ENCODE peak calls at places on chromosomes 7 and 10, in nine cellular contexts. E is fibroblast of the aortic adventitia; C is neural crest cell; X is testis; T is cardiac muscle cell; A is astrocyte of the spinal cord; P is foreskin fibroblast; G is breast epithelium; Q is CD8-positive, alpha-beta T cell. N is an unnamed sample.

GRCh38 chr10:3780766-3781457 is 4.1 kb downstream of the KLF6 start:
- DNase-seq in E (peak), C (no peak), X (no peak), T (peak), A (peak), P (no peak), G (no peak), Q (no peak), N (no peak)

GRCh38 chr10:48614481-48615383 is 9.9 kb upstream of the ARHGAP22 start:
- DNase-seq in E (peak), C (no peak), X (no peak), T (peak), A (peak), P (peak), G (no peak), Q (no peak), N (no peak)

GRCh38 chr7:21996641-21997040 is 50.9 kb upstream of the CDCA7L start:
- DNase-seq in E (peak), C (no peak), X (no peak), T (no peak), A (no peak), P (peak), G (no peak), Q (no peak), N (no peak)

GRCh38 chr10:52420656-52421055 is 106.6 kb downstream of the DKK1 start:
- DNase-seq in E (peak), C (no peak), X (no peak), T (peak), A (no peak), P (no peak), G (no peak), Q (no peak), N (no peak)

GRCh38 chr7:123367508-123368122 is 166.8 kb downstream of the IQUB start:
- DNase-seq in E (peak), C (peak), X (peak), T (peak), A (peak), P (no peak), G (no peak), Q (no peak), N (peak)

GRCh38 chr7:77439572-77439971 is 23.4 kb upstream of the GSAP start:
- DNase-seq in E (peak), C (no peak), X (peak), T (peak), A (no peak), P (no peak), G (peak), Q (no peak), N (no peak)

GRCh38 chr7:70459546-70459945 is 672.4 kb upstream of the GALNT17 start:
- DNase-seq in E (no peak), C (no peak), X (no peak), T (no peak), A (no peak), P (no peak), G (no peak), Q (no peak), N (no peak)

GRCh38 chr10:70496341-70497119 is 18.0 kb downstream of the PALD1 start:
- DNase-seq in E (no peak), C (no peak), X (no peak), T (no peak), A (no peak), P (no peak), G (no peak), Q (no peak), N (no peak)

GRCh38 chr10:101566333-101567164 is 21.5 kb downstream of the POLL start:
- DNase-seq in E (peak), C (no peak), X (no peak), T (peak), A (peak), P (no peak), G (peak), Q (no peak), N (peak)

GRCh38 chr7:13991791-13992620 is 2.5 kb upstream of the ETV1 start:
- DNase-seq in E (peak), C (no peak), X (no peak), T (peak), A (no peak), P (peak), G (no peak), Q (no peak), N (no peak)

GRCh38 chr10:2933924-2934323 is 133.4 kb upstream of the PFKP start:
- DNase-seq in E (no peak), C (no peak), X (no peak), T (no peak), A (no peak), P (no peak), G (no peak), Q (no peak), N (no peak)

GRCh38 chr10:22217842-22218241 is at the start of gene EBLN1:
- DNase-seq in E (no peak), C (no peak), X (no peak), T (no peak), A (no peak), P (no peak), G (no peak), Q (no peak), N (no peak)

GRCh38 chr7:12866237-12866636 is 178.8 kb downstream of the ARL4A start:
- DNase-seq in E (no peak), C (no peak), X (no peak), T (no peak), A (no peak), P (no peak), G (no peak), Q (no peak), N (no peak)

GRCh38 chr10:29924436-29924835 is 134.9 kb downstream of the JCAD start:
- DNase-seq in E (no peak), C (no peak), X (no peak), T (no peak), A (no peak), P (no peak), G (no peak), Q (no peak), N (no peak)

GRCh38 chr10:132858121-132859081 is 72.5 kb upstream of the NKX6-2 start:
- DNase-seq in E (no peak), C (no peak), X (no peak), T (no peak), A (no peak), P (no peak), G (peak), Q (no peak), N (no peak)

GRCh38 chr10:24723386-24723787 is 300 bp downstream of the ARHGAP21 start:
- DNase-seq in E (no peak), C (no peak), X (peak), T (peak), A (peak), P (no peak), G (no peak), Q (peak), N (peak)

GRCh38 chr10:60818134-60818770 is 40.0 kb downstream of the CDK1 start:
- DNase-seq in E (peak), C (no peak), X (no peak), T (peak), A (peak), P (peak), G (no peak), Q (no peak), N (no peak)

GRCh38 chr10:76998451-76998850 is 639.2 kb downstream of the KCNMA1 start:
- DNase-seq in E (peak), C (no peak), X (no peak), T (no peak), A (no peak), P (no peak), G (no peak), Q (no peak), N (no peak)

GRCh38 chr7:102303669-102304422 is 17.2 kb downstream of the SH2B2 start:
- DNase-seq in E (no peak), C (no peak), X (no peak), T (no peak), A (no peak), P (no peak), G (no peak), Q (no peak), N (no peak)

GRCh38 chr10:94192974-94193373 is 169.8 kb downstream of the NOC3L start:
- DNase-seq in E (peak), C (no peak), X (no peak), T (no peak), A (no peak), P (no peak), G (no peak), Q (no peak), N (no peak)

GRCh38 chr10:49364747-49365146 is 31.1 kb downstream of the DRGX start:
- DNase-seq in E (no peak), C (no peak), X (no peak), T (no peak), A (no peak), P (no peak), G (no peak), Q (no peak), N (no peak)

GRCh38 chr10:121690152-121690551 is 91.9 kb upstream of the FGFR2 start:
- DNase-seq in E (no peak), C (no peak), X (no peak), T (no peak), A (no peak), P (no peak), G (no peak), Q (no peak), N (no peak)

GRCh38 chr7:53311205-53311604 is 275.8 kb downstream of the POM121L12 start:
- DNase-seq in E (no peak), C (no peak), X (no peak), T (no peak), A (no peak), P (no peak), G (no peak), Q (no peak), N (no peak)

GRCh38 chr7:119233015-119233414 is 1008.5 kb downstream of the ANKRD7 start:
- DNase-seq in E (no peak), C (no peak), X (no peak), T (no peak), A (no peak), P (no peak), G (no peak), Q (no peak), N (no peak)

GRCh38 chr10:132307823-132308587 is at the start of gene STK32C:
- DNase-seq in E (peak), C (peak), X (peak), T (peak), A (peak), P (peak), G (peak), Q (peak), N (peak)

GRCh38 chr7:4998830-4999768 is 40.1 kb upstream of the MMD2 start:
- DNase-seq in E (no peak), C (no peak), X (no peak), T (no peak), A (no peak), P (no peak), G (no peak), Q (no peak), N (no peak)

GRCh38 chr7:100789055-100789454 is 38.3 kb downstream of the EPHB4 start:
- DNase-seq in E (no peak), C (no peak), X (no peak), T (no peak), A (no peak), P (no peak), G (no peak), Q (no peak), N (no peak)

GRCh38 chr10:133278577-133279265 is 2.1 kb upstream of the ADAM8 start:
- DNase-seq in E (no peak), C (no peak), X (peak), T (peak), A (peak), P (peak), G (no peak), Q (peak), N (peak)

GRCh38 chr10:51343391-51343790 is 269.1 kb downstream of the PRKG1 start:
- DNase-seq in E (no peak), C (no peak), X (no peak), T (no peak), A (no peak), P (no peak), G (no peak), Q (no peak), N (no peak)

GRCh38 chr7:115679976-115680375 is 350.6 kb downstream of the TFEC start:
- DNase-seq in E (peak), C (peak), X (peak), T (peak), A (peak), P (peak), G (no peak), Q (no peak), N (peak)

GRCh38 chr7:72243329-72243728 is 168.8 kb downstream of the CALN1 start:
- DNase-seq in E (no peak), C (no peak), X (no peak), T (no peak), A (no peak), P (no peak), G (no peak), Q (no peak), N (no peak)

GRCh38 chr7:2118056-2118455 is 114.7 kb downstream of the MAD1L1 start:
- DNase-seq in E (no peak), C (no peak), X (no peak), T (no peak), A (no peak), P (no peak), G (no peak), Q (no peak), N (no peak)

DNA sequence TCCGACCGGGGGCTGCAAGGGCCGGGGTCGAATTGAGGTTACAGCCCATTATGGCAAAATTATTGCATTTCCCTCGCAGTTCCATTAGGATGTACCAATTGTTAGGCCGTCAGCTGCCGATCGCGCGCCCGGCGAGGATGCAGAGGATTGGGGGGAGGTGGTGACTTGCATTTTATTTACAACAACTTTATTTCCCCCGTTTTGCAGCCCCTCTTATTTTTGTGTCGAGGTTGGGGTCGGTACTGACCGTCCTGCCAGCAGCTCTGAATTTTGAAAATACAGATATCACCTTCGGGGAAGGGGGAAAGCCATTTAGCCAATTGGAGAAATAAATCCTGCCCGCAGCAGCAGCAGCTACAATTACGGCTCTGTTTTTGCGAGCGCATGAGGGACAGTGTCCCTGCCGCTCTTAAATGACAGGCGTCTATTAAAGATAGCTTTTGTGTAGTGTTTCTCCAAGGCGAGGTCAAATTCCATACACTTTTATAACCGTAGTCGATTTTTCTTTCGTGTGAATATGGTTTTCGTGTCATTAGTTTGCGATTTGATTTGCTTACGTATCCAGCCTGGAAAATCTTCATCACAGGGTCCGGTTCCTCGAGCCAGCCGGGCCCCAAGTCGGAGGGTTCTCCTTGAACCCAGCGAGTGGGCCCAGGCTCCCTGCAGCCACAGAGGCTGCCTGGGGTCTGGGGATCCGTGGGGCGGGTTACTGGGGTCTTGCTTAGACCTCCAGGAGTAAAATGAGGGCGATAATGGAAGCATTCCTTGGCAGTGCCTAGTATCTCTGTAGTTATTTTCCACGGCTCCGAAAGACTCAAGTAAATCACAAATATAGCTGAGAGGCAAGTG is 693 bp upstream of the HOXA5 start:
- DNase-seq in E (no peak), C (no peak), X (peak), T (no peak), A (peak), P (no peak), G (no peak), Q (no peak), N (no peak)
- TF ChIP-seq CTCF in E (no peak), C (peak), X (no peak), T (no peak), A (no peak), P (no peak), G (no peak), Q (no peak), N (no peak)

DNA sequence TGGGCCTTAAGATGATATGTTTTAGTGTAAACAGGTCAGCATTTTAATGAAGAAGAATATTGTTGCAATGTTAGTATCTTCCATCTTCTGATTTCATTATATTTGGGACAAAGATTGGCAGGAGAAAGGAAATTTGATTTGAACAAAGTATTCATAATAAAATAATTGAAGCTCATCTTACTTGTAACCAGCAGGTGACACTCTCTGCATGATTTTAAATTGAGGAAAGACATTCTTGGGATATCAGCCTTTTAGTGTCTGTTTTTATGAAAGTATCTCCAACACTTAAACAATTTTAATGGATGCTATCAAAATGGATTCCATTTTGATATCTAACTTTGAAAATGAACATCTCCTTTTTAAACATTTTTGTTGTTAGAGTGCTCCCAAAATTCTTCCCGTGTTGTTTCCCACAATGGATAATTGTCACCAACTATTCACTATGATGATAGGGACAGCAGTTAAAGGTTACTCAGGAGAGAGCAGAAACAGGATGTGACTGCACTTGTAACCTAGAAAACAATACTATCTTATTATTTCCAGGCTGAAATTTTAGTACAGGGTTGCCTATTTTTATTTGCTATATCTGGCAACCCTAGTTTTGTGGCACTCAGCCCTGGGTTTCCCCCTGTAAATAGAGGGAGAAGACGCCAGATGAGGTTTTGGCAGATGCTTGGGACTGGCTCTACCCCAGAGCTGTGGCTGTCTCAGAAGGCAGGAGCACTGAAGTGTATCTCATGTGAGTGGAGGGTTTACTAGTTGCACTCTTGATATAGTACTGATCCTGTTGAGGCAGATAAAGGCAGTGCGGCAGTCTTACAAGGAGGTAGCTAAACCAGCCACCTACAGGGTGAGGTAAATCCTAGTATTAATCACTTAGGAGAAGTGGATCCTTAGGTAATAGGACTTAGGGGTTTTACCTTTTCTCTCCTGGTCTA is 31.0 kb upstream of the ABCB4 start:
- DNase-seq in E (peak), C (no peak), X (no peak), T (peak), A (peak), P (peak), G (no peak), Q (no peak), N (no peak)
- TF ChIP-seq CTCF in E (peak), C (peak), X (peak), T (no peak), A (peak), P (peak), G (no peak), Q (no peak), N (peak)

DNA sequence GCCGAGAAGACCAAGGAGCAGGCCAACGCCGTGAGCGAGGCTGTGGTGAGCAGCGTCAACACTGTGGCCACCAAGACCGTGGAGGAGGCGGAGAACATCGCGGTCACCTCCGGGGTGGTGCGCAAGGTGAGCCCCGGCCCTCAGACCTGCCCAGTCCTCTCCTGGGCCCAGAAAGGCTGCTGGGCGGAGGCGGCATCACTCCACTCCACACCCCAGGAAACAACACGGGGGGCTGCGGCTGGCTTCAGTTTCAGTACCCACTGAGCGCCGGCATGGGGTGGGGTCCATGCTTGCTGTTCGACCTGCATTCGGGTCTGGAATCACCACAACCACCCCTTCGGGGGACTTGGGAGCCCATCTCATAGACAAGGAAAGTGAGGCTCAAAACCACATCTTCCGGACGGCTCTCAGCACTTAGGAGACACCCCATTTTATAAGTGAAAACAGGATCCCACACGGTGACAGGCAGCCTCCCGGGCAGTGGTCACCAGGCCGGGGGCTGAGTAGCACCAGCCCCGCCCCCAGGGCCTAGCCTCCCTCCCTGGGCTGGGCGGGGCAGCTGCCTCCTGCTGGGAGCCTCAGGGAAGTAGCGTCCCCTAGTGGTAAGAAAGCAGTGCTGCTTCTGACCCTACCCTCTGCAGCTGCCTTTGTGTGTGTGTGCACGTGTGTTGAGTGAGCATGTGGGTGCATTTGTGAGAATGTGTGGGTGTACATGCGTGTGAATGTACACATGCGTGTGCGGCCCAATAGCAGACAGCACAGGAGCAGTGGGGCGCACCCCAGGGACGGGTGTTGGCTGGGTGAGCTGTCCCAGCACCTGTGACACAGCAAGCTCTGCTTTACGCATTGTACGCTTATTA is 1.8 kb downstream of the SNCG start:
- DNase-seq in E (peak), C (peak), X (peak), T (peak), A (peak), P (peak), G (peak), Q (no peak), N (peak)
- TF ChIP-seq CTCF in E (peak), C (peak), X (peak), T (peak), A (peak), P (peak), G (no peak), Q (peak), N (peak)

DNA sequence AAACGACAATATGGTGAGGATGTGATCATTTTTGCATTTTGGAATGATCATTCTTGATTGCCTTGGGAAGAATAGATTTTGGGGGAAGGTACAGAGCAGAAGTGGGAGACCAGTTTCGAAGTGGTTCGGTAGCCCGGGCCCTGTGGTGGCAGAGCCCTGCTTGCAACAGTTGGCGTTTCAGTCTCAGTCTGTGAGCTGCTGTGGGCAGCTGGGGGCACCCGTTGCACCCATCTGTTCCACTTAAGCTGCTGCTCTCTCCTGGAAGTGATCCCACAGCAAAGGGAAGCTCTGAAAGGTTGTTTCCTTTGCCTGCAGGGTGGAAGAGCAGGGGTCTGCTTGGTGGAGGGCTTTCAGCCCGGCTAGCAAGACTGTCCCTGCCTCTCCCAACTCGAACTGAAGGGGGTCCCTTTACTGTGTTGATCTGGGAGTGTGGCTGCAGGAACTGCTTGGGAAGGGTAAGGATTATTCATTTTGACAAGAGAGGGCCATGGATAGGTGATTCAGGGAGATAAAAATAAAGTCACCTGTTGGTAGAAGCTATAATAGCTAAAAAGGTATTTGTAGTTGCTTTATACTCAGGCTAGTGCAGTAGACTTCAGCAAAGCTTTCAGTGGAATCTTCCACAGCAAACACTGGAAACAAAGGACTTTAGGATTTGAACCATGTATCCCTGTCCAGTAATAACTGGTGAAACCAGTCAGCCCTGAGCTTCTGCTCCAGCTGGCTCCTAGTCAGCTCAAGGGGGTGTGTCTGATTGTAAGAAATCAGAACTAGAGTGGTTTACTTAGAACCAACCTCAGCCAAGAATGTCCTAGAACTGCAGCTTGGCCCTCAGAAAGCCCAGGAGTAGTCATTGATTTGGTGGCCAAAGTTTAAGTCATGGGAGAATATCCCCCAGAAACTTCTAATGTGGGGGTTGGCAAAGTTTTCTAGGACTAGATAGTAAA is 53.1 kb upstream of the PDCD4 start:
- DNase-seq in E (peak), C (no peak), X (no peak), T (no peak), A (no peak), P (no peak), G (no peak), Q (no peak), N (no peak)
- TF ChIP-seq CTCF in E (no peak), C (no peak), X (no peak), T (no peak), A (no peak), P (no peak), G (no peak), Q (no peak), N (no peak)

N was measured in GM10248.